ENCODE peak calls at places on chromosomes 3 and 15, in four cellular contexts. Z is fibroblast of the aortic adventitia, T is GM13977, B is heart left ventricle. J is an unnamed sample.

GRCh38 chr15:30922469-30923311 is 19.0 kb downstream of the FAN1 start:
- DNase-seq in Z (peak; percentile 2), T (no peak), B (no peak), J (no peak)

GRCh38 chr3:47266709-47267489 is 15.7 kb downstream of the KIF9 start:
- DNase-seq in Z (peak; percentile 96), T (peak; percentile 65), B (peak; percentile 94), J (peak; percentile 58)

GRCh38 chr3:40258555-40258954 is 51.0 kb upstream of the EIF1B start:
- DNase-seq in Z (peak; percentile 17), T (no peak), B (no peak), J (no peak)

GRCh38 chr15:82551646-82552247 is 11.5 kb upstream of the RPS17 start:
- DNase-seq in Z (no peak), T (no peak), B (no peak), J (peak; percentile 41)

GRCh38 chr3:6444888-6445658 is 415.8 kb upstream of the GRM7 start:
- DNase-seq in Z (no peak), T (no peak), B (no peak), J (no peak)

GRCh38 chr3:57794501-57794900 is 38.4 kb downstream of the SLMAP start:
- DNase-seq in Z (no peak), T (no peak), B (no peak), J (no peak)

GRCh38 chr15:66996099-66996498 is 69.3 kb upstream of the SMAD3 start:
- DNase-seq in Z (peak; percentile 9), T (no peak), B (no peak), J (no peak)

GRCh38 chr15:44598892-44599291 is 61.9 kb downstream of the EIF3J start:
- DNase-seq in Z (peak; percentile 80), T (no peak), B (no peak), J (no peak)

GRCh38 chr15:56036546-56037067 is 43.2 kb upstream of the NEDD4 start:
- DNase-seq in Z (no peak), T (no peak), B (no peak), J (no peak)

GRCh38 chr3:3615533-3615932 is 183.7 kb upstream of the LRRN1 start:
- DNase-seq in Z (no peak), T (no peak), B (no peak), J (no peak)

GRCh38 chr3:150357923-150358322 is 50.2 kb upstream of the TSC22D2 start:
- DNase-seq in Z (no peak), T (no peak), B (no peak), J (no peak)

GRCh38 chr15:41429003-41429890 is 12.4 kb downstream of the RTF1 start:
- DNase-seq in Z (peak; percentile 23), T (peak; percentile 66), B (no peak), J (peak; percentile 62)

GRCh38 chr3:157865449-157865862 is 240.8 kb downstream of the SHOX2 start:
- DNase-seq in Z (no peak), T (peak; percentile 53), B (no peak), J (peak; percentile 63)

GRCh38 chr15:40766906-40767837 is 2.6 kb upstream of the C15orf62 start:
- DNase-seq in Z (peak; percentile 26), T (no peak), B (no peak), J (no peak)

GRCh38 chr3:25084016-25084415 is 344.0 kb upstream of the RARB start:
- DNase-seq in Z (no peak), T (no peak), B (no peak), J (no peak)

GRCh38 chr3:123679712-123680386 is 95.0 kb upstream of the HACD2 start:
- DNase-seq in Z (no peak), T (no peak), B (no peak), J (no peak)

GRCh38 chr3:184777566-184778356 is 34.2 kb upstream of the VPS8 start:
- DNase-seq in Z (peak; percentile 98), T (peak; percentile 93), B (peak; percentile 84), J (peak; percentile 90)

GRCh38 chr3:131612745-131613144 is 110.0 kb upstream of the MRPL3 start:
- DNase-seq in Z (no peak), T (no peak), B (no peak), J (no peak)

GRCh38 chr3:171514466-171514865 is 54.3 kb upstream of the TNIK start:
- DNase-seq in Z (no peak), T (no peak), B (no peak), J (no peak)

GRCh38 chr3:45993421-45994027 is 2.1 kb downstream of the FYCO1 start:
- DNase-seq in Z (no peak), T (peak; percentile 30), B (no peak), J (no peak)

GRCh38 chr15:72276326-72276700 is 4.0 kb upstream of the PARP6 start:
- DNase-seq in Z (no peak), T (no peak), B (no peak), J (no peak)

GRCh38 chr3:53709856-53710674 is 136.2 kb downstream of the CHDH start:
- DNase-seq in Z (peak; percentile 74), T (peak; percentile 74), B (peak; percentile 53), J (peak; percentile 73)

GRCh38 chr15:90637693-90638092 is 79.5 kb upstream of the BLM start:
- DNase-seq in Z (no peak), T (no peak), B (no peak), J (no peak)

GRCh38 chr3:141248064-141248463 is 16.4 kb downstream of the PXYLP1 start:
- DNase-seq in Z (no peak), T (no peak), B (no peak), J (no peak)

GRCh38 chr3:14258906-14259904 is 80.6 kb downstream of the LSM3 start:
- DNase-seq in Z (no peak), T (no peak), B (no peak), J (no peak)

GRCh38 chr3:11306815-11307589 is 34.8 kb downstream of the ATG7 start:
- DNase-seq in Z (peak; percentile 55), T (peak; percentile 15), B (no peak), J (no peak)

GRCh38 chr3:12423131-12423530 is 61.1 kb upstream of the TSEN2 start:
- DNase-seq in Z (no peak), T (no peak), B (no peak), J (no peak)

GRCh38 chr3:174342941-174343431 is 516.1 kb upstream of the NAALADL2 start:
- DNase-seq in Z (peak; percentile 55), T (no peak), B (no peak), J (no peak)

GRCh38 chr15:99496302-99496629 is 69.5 kb upstream of the MEF2A start:
- DNase-seq in Z (no peak), T (no peak), B (no peak), J (no peak)

GRCh38 chr15:69081310-69082004 is 67.0 kb downstream of the NOX5 start:
- DNase-seq in Z (peak; percentile 78), T (no peak), B (peak; percentile 80), J (no peak)

GRCh38 chr15:88178631-88179030 is 77.9 kb downstream of the NTRK3 start:
- DNase-seq in Z (no peak), T (no peak), B (no peak), J (no peak)

GRCh38 chr3:62922326-62922725 is 47.1 kb upstream of the CADPS start:
- DNase-seq in Z (no peak), T (no peak), B (no peak), J (no peak)

GRCh38 chr3:50369271-50369670 is 9.9 kb upstream of the TMEM115 start:
- DNase-seq in Z (no peak), T (no peak), B (no peak), J (no peak)

GRCh38 chr3:42117175-42118008 is 26.2 kb downstream of the TRAK1 start:
- DNase-seq in Z (peak; percentile 84), T (no peak), B (peak; percentile 54), J (no peak)

DNA sequence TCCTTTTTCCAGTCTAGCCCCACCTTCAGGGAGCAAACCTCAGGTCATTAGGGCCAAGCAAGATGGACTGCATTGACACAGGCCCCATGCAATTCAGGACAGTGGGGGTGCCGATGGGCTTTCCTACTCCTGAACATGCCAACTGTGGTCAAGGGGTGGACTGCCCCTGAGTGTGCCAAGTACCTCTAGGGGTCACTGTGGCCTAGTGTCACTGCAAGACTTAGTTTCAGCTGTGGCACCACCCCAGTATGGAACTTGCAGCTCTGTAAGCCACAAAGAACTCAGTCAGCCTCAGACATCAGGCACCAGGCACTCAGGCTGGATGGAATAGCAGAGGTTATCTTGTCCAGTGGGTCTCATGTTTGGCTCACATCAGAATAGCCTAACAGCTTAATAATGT is 32.3 kb downstream of the EXOG start:
- DNase-seq in Z (no peak), T (no peak), B (no peak), J (no peak)
- TF ChIP-seq CTCF in Z (no peak), T (peak; percentile 8), B (peak; percentile 33), J (no peak)

GRCh38 chr3:97138914-97139541 is 324.6 kb downstream of the EPHA6 start:
- DNase-seq in Z (no peak), T (no peak), B (no peak), J (no peak)
- TF ChIP-seq CTCF in Z (no peak), T (peak; percentile 39), B (no peak), J (no peak)

GRCh38 chr3:125032100-125032643 is 23.6 kb downstream of the HEG1 start:
- DNase-seq in Z (no peak), T (no peak), B (no peak), J (no peak)
- TF ChIP-seq CTCF in Z (peak; percentile 6), T (no peak), B (no peak), J (no peak)

DNA sequence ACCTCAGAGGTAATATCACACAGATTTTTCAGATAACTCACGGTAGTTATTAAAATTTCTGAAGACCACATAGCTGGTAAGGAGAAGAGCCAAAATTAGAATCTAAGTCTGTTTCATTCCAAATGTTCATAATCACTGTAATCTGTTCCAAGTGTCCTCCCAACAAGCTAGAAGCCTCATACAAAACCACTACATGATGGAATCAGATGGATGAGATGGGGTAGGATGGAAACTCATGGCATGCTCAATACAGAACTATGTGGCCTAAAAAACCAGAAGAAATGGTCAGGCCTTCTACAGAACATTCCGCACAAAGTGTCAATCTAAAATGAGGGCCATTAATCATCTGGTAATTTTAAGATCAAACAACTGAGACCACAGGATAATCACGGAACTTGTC is 91.8 kb downstream of the THBS1 start:
- DNase-seq in Z (no peak), T (no peak), B (no peak), J (no peak)
- TF ChIP-seq CTCF in Z (no peak), T (no peak), B (no peak), J (no peak)

GRCh38 chr3:49133226-49133951 is 539 bp upstream of the LAMB2 start:
- DNase-seq in Z (peak; percentile 93), T (no peak), B (peak; percentile 91), J (no peak)
- TF ChIP-seq CTCF in Z (no peak), T (no peak), B (no peak), J (no peak)

DNA sequence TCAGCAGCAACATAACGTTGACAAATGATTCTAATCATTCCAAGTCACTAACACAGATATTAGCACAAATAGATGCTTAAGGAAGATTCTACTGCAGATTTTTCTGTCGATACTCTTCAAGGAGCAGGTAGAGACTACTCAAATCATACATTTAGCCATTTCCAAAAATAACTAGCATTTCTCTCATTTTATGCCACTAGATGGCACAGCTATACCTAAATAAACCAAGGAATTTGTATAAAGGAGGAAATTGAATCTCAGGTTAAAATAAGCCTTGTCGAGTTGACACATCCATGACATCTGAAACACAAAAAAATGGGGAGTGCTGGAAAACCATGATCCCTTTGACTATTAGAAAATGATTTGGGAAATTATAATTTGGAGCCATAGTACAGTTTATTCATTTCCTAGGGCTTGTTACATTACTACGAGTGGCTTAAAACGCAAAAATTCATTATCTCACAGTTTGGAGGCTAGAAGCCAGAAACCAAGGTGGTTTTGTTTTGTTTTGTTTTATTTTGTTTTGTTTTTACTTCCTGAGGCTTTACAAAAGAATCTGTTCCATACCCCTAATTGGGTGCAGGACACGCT is 59.5 kb upstream of the STRIT1 start:
- DNase-seq in Z (peak; percentile 67), T (peak; percentile 20), B (no peak), J (peak; percentile 12)
- TF ChIP-seq CTCF in Z (peak; percentile 52), T (peak; percentile 38), B (peak; percentile 50), J (no peak)

GRCh38 chr3:43442872-43443395 is 156.6 kb downstream of the SNRK start:
- DNase-seq in Z (no peak), T (no peak), B (no peak), J (no peak)
- TF ChIP-seq CTCF in Z (no peak), T (no peak), B (no peak), J (no peak)

J was measured in GM20000.